ENCODE peak calls at places on chromosomes 7 and 10, in nine cellular contexts. D is Caco-2, B is neural progenitor cell, S is mammary epithelial cell, R is AG09309, Y is psoas muscle, M is HFF-Myc, C is epithelial cell of esophagus, L is astrocyte. G is an unnamed sample.
A peak's percentile ranks its signal among the peaks of the same experiment; 100 is the strongest.

GRCh38 chr7:76509931-76510877 is at the start of gene UPK3B:
- DNase-seq in B (peak; percentile 52), R (no peak), S (peak; percentile 15), D (peak; percentile 75), L (no peak), Y (no peak), M (no peak), C (peak; percentile 58), G (no peak)

GRCh38 chr7:95622001-95622549 is 25.8 kb upstream of the PDK4 start:
- DNase-seq in C (no peak), Y (no peak), R (no peak), B (no peak), S (no peak), L (no peak), D (no peak), M (no peak), G (no peak)

GRCh38 chr7:131040467-131040932 is 287.2 kb upstream of the MKLN1 start:
- DNase-seq in M (peak; percentile 54), D (peak; percentile 65), L (peak; percentile 38), R (no peak), B (peak; percentile 80), C (peak; percentile 75), Y (no peak), S (peak; percentile 48), G (no peak)

GRCh38 chr7:155360495-155361362 is 63.1 kb downstream of the INSIG1 start:
- DNase-seq in L (no peak), S (no peak), D (no peak), R (no peak), M (no peak), B (no peak), C (no peak), Y (no peak), G (no peak)

GRCh38 chr10:83166344-83166743 is 973.0 kb upstream of the GHITM start:
- DNase-seq in Y (no peak), L (no peak), R (no peak), C (peak; percentile 5), D (peak; percentile 28), B (peak; percentile 81), M (no peak), S (peak; percentile 25), G (no peak)

GRCh38 chr7:44987996-44988395 is 9.2 kb upstream of the MYO1G start:
- DNase-seq in L (no peak), S (no peak), Y (no peak), R (no peak), M (no peak), B (no peak), C (no peak), D (no peak), G (no peak)

GRCh38 chr7:151549083-151549482 is 29.4 kb upstream of the RHEB start:
- DNase-seq in M (no peak), C (no peak), L (no peak), S (no peak), D (no peak), Y (no peak), B (no peak), R (no peak), G (no peak)

GRCh38 chr10:119268871-119269506 is 61.6 kb downstream of the GRK5 start:
- DNase-seq in D (no peak), L (no peak), Y (no peak), B (no peak), R (no peak), M (no peak), S (no peak), C (no peak), G (peak; percentile 60)

GRCh38 chr7:69429817-69430501 is 168.3 kb upstream of the AUTS2 start:
- DNase-seq in L (peak; percentile 71), S (no peak), Y (peak; percentile 69), B (peak; percentile 24), D (no peak), M (no peak), R (no peak), C (no peak), G (no peak)

GRCh38 chr10:53236941-53237340 is 464.4 kb upstream of the MBL2 start:
- DNase-seq in S (no peak), L (no peak), Y (no peak), D (no peak), R (no peak), B (no peak), C (no peak), M (no peak), G (no peak)

GRCh38 chr7:19051767-19052375 is 65.6 kb downstream of the TWIST1 start:
- DNase-seq in S (peak; percentile 8), B (peak; percentile 57), R (no peak), D (peak; percentile 35), C (peak; percentile 57), Y (no peak), M (no peak), L (no peak), G (no peak)

GRCh38 chr7:149714910-149715471 is 58.4 kb downstream of the ZNF467 start:
- DNase-seq in L (no peak), Y (no peak), M (no peak), B (no peak), S (peak; percentile 48), C (peak; percentile 49), R (no peak), D (no peak), G (no peak)

GRCh38 chr10:878333-878753 is 53.2 kb downstream of the LARP4B start:
- DNase-seq in M (no peak), L (no peak), Y (peak; percentile 43), S (no peak), D (no peak), R (peak; percentile 3), C (peak; percentile 5), B (no peak), G (no peak)

GRCh38 chr10:9781681-9782080 is 1236.0 kb upstream of the CELF2 start:
- DNase-seq in R (no peak), Y (no peak), M (no peak), C (no peak), D (no peak), S (no peak), L (peak; percentile 49), B (no peak), G (no peak)

GRCh38 chr10:117457071-117457810 is 82.0 kb upstream of the PDZD8 start:
- DNase-seq in S (no peak), C (no peak), B (no peak), L (no peak), Y (no peak), R (no peak), M (no peak), D (no peak), G (no peak)

GRCh38 chr7:6160191-6160623 is 112.2 kb downstream of the CYTH3 start:
- DNase-seq in S (peak; percentile 6), M (peak; percentile 26), C (peak; percentile 47), L (peak; percentile 27), Y (peak; percentile 71), D (peak; percentile 65), B (peak; percentile 80), R (peak; percentile 34), G (no peak)

DNA sequence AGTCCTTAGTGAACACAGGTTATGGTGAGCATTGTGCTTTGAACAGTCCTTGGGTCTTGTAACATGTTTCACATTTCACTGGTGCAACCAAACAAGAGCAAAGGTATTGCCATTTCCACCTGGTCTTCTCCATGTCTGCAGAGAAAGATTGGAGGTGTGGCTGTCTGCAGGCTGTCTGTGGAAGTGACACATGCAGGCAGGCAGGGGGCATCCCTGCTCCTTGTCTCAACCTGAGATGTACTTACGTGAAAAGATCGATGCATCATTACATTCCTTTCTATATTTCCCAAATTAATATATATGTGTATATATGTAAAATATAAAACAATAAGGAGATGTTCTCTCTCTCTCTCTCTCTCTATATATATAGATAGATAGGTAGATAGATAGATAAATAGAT is 54.3 kb downstream of the LRRC18 start:
- DNase-seq in C (peak; percentile 28), R (no peak), D (peak; percentile 61), L (no peak), B (peak; percentile 43), Y (no peak), S (no peak), M (no peak), G (no peak)
- TF ChIP-seq CTCF in C (peak; percentile 32), R (peak; percentile 27), D (peak; percentile 70), L (no peak), B (peak; percentile 55), Y (peak; percentile 22), S (peak; percentile 37), M (peak; percentile 31), G (no peak)

DNA sequence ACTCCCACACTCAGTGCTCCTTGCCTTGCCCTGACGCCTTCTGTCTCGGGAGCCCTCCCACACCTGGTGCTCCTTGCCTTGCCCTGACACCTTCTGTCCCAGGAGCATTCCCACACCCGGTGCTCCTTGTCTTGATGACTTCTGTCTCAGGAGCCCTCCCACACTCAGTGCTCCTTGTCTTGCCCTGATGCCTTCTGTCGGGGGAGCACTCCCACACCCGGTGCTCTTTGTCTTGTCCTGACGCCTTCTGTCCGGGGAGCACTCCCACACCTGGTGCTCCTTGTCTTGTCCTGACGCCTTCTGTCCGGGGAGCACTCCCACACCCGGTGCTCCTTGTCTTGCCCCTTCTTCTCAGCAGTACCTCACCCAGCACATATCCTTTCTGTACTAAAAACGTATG is 207.2 kb upstream of the ADARB2 start:
- DNase-seq in Y (no peak), L (no peak), R (no peak), D (no peak), C (no peak), S (no peak), B (no peak), M (no peak), G (no peak)
- H3K4me3 ChIP-seq in Y (no peak overlapping the region), L (no peak overlapping the region), R (no peak overlapping the region), D (no peak overlapping the region), C (no peak overlapping the region), S (no peak overlapping the region), B (no peak overlapping the region), M (no peak overlapping the region), G (no peak overlapping the region)

GRCh38 chr10:84665883-84666463 is 337.6 kb downstream of the CCSER2 start:
- DNase-seq in B (peak; percentile 57), Y (no peak), D (peak; percentile 62), C (peak; percentile 43), L (no peak), S (peak; percentile 15), M (no peak), R (no peak), G (no peak)
- TF ChIP-seq CTCF in B (peak; percentile 66), Y (no peak), D (peak; percentile 41), C (peak; percentile 55), L (no peak), S (peak; percentile 87), M (peak; percentile 17), R (no peak), G (peak; percentile 85)

GRCh38 chr10:79065091-79065551 is 3.6 kb upstream of the ZMIZ1 start:
- DNase-seq in R (no peak), Y (peak; percentile 11), B (no peak), C (no peak), M (no peak), S (no peak), L (no peak), D (no peak), G (no peak)

GRCh38 chr10:79063661-79064490 is 4.9 kb upstream of the ZMIZ1 start:
- DNase-seq in C (no peak), S (no peak), M (no peak), R (no peak), L (no peak), B (no peak), D (no peak), Y (peak; percentile 2), G (no peak)

GRCh38 chr10:79061441-79062315 is 7.1 kb upstream of the ZMIZ1 start:
- DNase-seq in C (no peak), Y (peak; percentile 4), S (no peak), D (no peak), L (no peak), R (no peak), B (no peak), M (no peak), G (no peak)

GRCh38 chr10:79060641-79061255 is 8.0 kb upstream of the ZMIZ1 start:
- DNase-seq in R (no peak), D (no peak), C (no peak), S (no peak), Y (peak; percentile 4), M (no peak), L (no peak), B (no peak), G (no peak)

GRCh38 chr10:79063071-79063491 is 5.7 kb upstream of the ZMIZ1 start:
- DNase-seq in S (no peak), R (no peak), Y (peak; percentile 6), C (no peak), B (no peak), L (no peak), D (no peak), M (no peak), G (no peak)
- H3K4me3 ChIP-seq in S (no peak overlapping the region), R (no peak overlapping the region), Y (no peak overlapping the region), C (no peak overlapping the region), B (no peak overlapping the region), L (no peak overlapping the region), D (no peak overlapping the region), M (no peak overlapping the region), G (no peak overlapping the region)